ENCODE peak calls at places on chromosomes 11 and 22, in nine cellular contexts. I is transverse colon; Y is tibial artery; B is Jurkat, Clone E6-1; M is CD8-positive, alpha-beta T cell; R is BJ; A is GM06990; O is CD4-positive, CD25-positive, alpha-beta regulatory T cell; V is fibroblast of mammary gland. D is an unnamed sample.
A peak's percentile ranks its signal among the peaks of the same experiment; 100 is the strongest.

GRCh38 chr11:72673943-72674828 is at the start of gene PDE2A:
- DNase-seq in I (no peak), Y (no peak), B (no peak), M (no peak), R (no peak), A (no peak), O (no peak), V (no peak), D (no peak)

GRCh38 chr11:64823568-64824119 is 13.3 kb upstream of the MEN1 start:
- DNase-seq in I (no peak), Y (no peak), B (no peak), M (no peak), R (no peak), A (no peak), O (no peak), V (no peak), D (peak; percentile 50)

GRCh38 chr11:130583866-130584265 is 135.4 kb downstream of the ADAMTS15 start:
- DNase-seq in I (no peak), Y (no peak), B (no peak), M (no peak), R (no peak), A (no peak), O (no peak), V (no peak), D (no peak)

GRCh38 chr11:67090717-67091116 is 28.3 kb upstream of the KDM2A start:
- DNase-seq in I (no peak), Y (no peak), B (no peak), M (no peak), R (no peak), A (no peak), O (no peak), V (no peak), D (peak; percentile 6)

GRCh38 chr11:33065445-33066178 is 26.2 kb downstream of the TCP11L1 start:
- DNase-seq in I (peak; percentile 76), Y (no peak), B (peak; percentile 54), M (peak; percentile 66), R (no peak), A (peak; percentile 73), O (peak; percentile 51), V (peak; percentile 64), D (peak; percentile 62)

GRCh38 chr11:47185305-47186075 is 744 bp downstream of the PACSIN3 start:
- DNase-seq in I (peak; percentile 39), Y (peak; percentile 90), B (no peak), M (no peak), R (no peak), A (no peak), O (no peak), V (no peak), D (peak; percentile 92)

GRCh38 chr22:31192513-31192912 is 19.6 kb upstream of the LIMK2 start:
- DNase-seq in I (no peak), Y (no peak), B (no peak), M (no peak), R (no peak), A (no peak), O (no peak), V (peak; percentile 50), D (no peak)

GRCh38 chr11:90669094-90669493 is 446.2 kb upstream of the CHORDC1 start:
- DNase-seq in I (no peak), Y (no peak), B (no peak), M (no peak), R (no peak), A (no peak), O (no peak), V (no peak), D (no peak)

GRCh38 chr11:70575396-70576060 is 177.2 kb downstream of the CTTN start:
- DNase-seq in I (no peak), Y (peak; percentile 43), B (no peak), M (no peak), R (no peak), A (no peak), O (no peak), V (no peak), D (no peak)

DNA sequence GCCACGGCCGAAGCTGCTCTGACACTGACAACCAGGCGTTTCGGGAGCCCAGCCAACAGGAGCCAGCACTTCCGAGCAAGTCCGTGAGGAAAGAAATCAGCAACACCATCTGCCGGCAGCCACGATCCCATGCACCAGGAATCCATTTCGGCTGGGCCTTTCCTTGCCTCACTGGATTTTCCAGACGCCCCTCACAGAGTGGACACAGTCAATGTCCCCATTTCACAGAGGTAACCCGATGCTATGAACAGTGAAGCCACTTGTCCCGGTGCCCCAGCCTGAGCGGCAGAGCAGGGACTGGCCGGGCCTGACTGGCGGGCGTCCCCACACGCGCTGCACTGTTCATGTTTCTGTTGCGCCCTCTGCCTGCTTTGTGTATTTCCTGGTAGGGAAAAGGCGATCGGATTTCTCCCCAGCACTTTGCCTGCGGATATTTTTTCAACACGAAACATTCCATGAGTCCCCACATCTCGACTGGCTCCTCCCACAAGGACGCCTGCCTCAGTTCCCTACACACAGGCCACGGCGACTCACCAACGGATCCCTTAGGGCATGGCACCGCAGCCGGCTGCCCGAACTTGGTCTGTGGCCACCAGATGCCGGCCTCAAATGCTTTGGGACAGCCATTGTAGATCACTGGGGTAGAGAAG is 55.3 kb downstream of the TRMU start:
- DNase-seq in I (peak; percentile 45), Y (peak; percentile 75), B (no peak), M (no peak), R (peak; percentile 6), A (no peak), O (no peak), V (peak; percentile 62), D (peak; percentile 98)
- H3K4me3 ChIP-seq in I (no peak overlapping the region), Y (no peak overlapping the region), B (no peak overlapping the region), M (no peak overlapping the region), R (no peak overlapping the region), A (no peak overlapping the region), O (no peak overlapping the region), V (peak overlapping the region; percentile 15), D (peak overlapping the region; percentile 67)

GRCh38 chr11:111207213-111207612 is 38.3 kb upstream of the POU2AF2 start:
- DNase-seq in I (no peak), Y (no peak), B (no peak), M (no peak), R (no peak), A (no peak), O (no peak), V (no peak), D (no peak)

GRCh38 chr11:111205622-111206385 is 39.7 kb upstream of the POU2AF2 start:
- DNase-seq in I (no peak), Y (no peak), B (no peak), M (no peak), R (no peak), A (no peak), O (no peak), V (peak; percentile 13), D (no peak)

GRCh38 chr11:111206472-111206871 is 39.1 kb upstream of the POU2AF2 start:
- DNase-seq in I (no peak), Y (no peak), B (no peak), M (no peak), R (peak; percentile 36), A (no peak), O (no peak), V (peak; percentile 62), D (no peak)
- H3K4me3 ChIP-seq in I (no peak overlapping the region), Y (no peak overlapping the region), B (no peak overlapping the region), M (no peak overlapping the region), R (no peak overlapping the region), A (no peak overlapping the region), O (no peak overlapping the region), V (no peak overlapping the region), D (no peak overlapping the region)

GRCh38 chr11:133081020-133081419 is 451.3 kb downstream of the OPCML start:
- DNase-seq in I (no peak), Y (no peak), B (no peak), M (no peak), R (no peak), A (no peak), O (no peak), V (no peak), D (no peak)

GRCh38 chr11:133082851-133083488 is 449.3 kb downstream of the OPCML start:
- DNase-seq in I (peak; percentile 64), Y (no peak), B (peak; percentile 28), M (peak; percentile 12), R (no peak), A (peak; percentile 71), O (peak; percentile 7), V (peak; percentile 21), D (peak; percentile 99)

GRCh38 chr11:133078591-133079179 is 453.6 kb downstream of the OPCML start:
- DNase-seq in I (peak; percentile 20), Y (no peak), B (peak; percentile 25), M (no peak), R (no peak), A (no peak), O (no peak), V (peak; percentile 37), D (peak; percentile 80)

GRCh38 chr11:133081730-133082452 is 450.4 kb downstream of the OPCML start:
- DNase-seq in I (no peak), Y (no peak), B (no peak), M (no peak), R (no peak), A (no peak), O (no peak), V (no peak), D (no peak)

DNA sequence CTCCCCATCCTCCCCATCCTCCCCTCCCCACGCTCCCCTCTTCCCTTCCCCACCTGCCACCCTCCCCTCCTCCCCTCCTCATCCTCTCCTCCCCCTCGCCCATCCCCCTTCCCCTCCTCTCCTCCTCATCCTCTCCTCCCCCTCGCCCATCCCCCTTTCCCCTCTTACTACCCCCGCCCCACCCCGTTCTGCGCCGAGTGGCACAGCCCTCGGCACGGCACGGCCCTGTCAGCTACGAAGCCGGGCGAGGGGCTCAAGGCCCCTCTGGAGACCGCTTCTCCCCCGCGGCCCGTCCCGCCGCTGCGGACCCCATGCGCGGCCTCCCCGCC is 449.9 kb downstream of the OPCML start:
- DNase-seq in I (peak; percentile 26), Y (no peak), B (peak; percentile 17), M (no peak), R (no peak), A (no peak), O (no peak), V (no peak), D (no peak)
- H3K4me3 ChIP-seq in I (no peak overlapping the region), Y (peak overlapping the region; percentile 42), B (no peak overlapping the region), M (no peak overlapping the region), R (peak overlapping the region; percentile 21), A (no peak overlapping the region), O (no peak overlapping the region), V (no peak overlapping the region), D (no peak overlapping the region)

GRCh38 chr22:46087816-46088277 is 62.5 kb upstream of the PPARA start:
- DNase-seq in I (peak; percentile 80), Y (peak; percentile 98), B (no peak), M (no peak), R (no peak), A (no peak), O (no peak), V (peak; percentile 93), D (peak; percentile 98)

GRCh38 chr22:46085831-46086576 is 64.3 kb upstream of the PPARA start:
- DNase-seq in I (peak; percentile 93), Y (peak; percentile 86), B (no peak), M (no peak), R (no peak), A (no peak), O (no peak), V (peak; percentile 91), D (peak; percentile 95)

GRCh38 chr22:46088541-46089311 is 61.6 kb upstream of the PPARA start:
- DNase-seq in I (no peak), Y (peak; percentile 91), B (no peak), M (no peak), R (no peak), A (no peak), O (no peak), V (peak; percentile 80), D (peak; percentile 91)

GRCh38 chr22:46086577-46087335 is 63.6 kb upstream of the PPARA start:
- DNase-seq in I (no peak), Y (peak; percentile 83), B (no peak), M (no peak), R (no peak), A (no peak), O (no peak), V (peak; percentile 79), D (peak; percentile 83)

GRCh38 chr22:46087336-46087690 is 63.0 kb upstream of the PPARA start:
- DNase-seq in I (no peak), Y (no peak), B (no peak), M (no peak), R (no peak), A (no peak), O (no peak), V (no peak), D (peak; percentile 78)
- H3K4me3 ChIP-seq in I (no peak overlapping the region), Y (peak overlapping the region; percentile 40), B (no peak overlapping the region), M (no peak overlapping the region), R (peak overlapping the region; percentile 18), A (no peak overlapping the region), O (no peak overlapping the region), V (peak overlapping the region; percentile 94), D (peak overlapping the region; percentile 80)

D was measured in osteoblast.